ENCODE peak calls at places on chromosomes 1 and 21, in eight cellular contexts. U is stimulated activated CD4-positive, alpha-beta T cell treated with anti-CD3 and anti-CD28 coated beads, Interleukin-15, amount 100 ng/mL, for 1 hour; I is activated effector memory CD4-positive, alpha-beta T cell treated with Interleukin-2 at 50 U/mL for 16 hours; B is GM04504; X is frontal cortex; L is Daoy; E is NCI-H1694 treated with DMSO at 0.1 percent for 48 hours; G is astrocyte of the spinal cord. Z is an unnamed sample.

GRCh38 chr21:37463083-37463780 is 96.7 kb downstream of the DYRK1A start:
- DNase-seq in G (peak; percentile 71), I (no peak), B (no peak), E (peak; percentile 57), U (no peak), X (no peak), L (peak; percentile 28), Z (no peak)

GRCh38 chr1:24308365-24309015 is 10.7 kb upstream of the GRHL3 start:
- DNase-seq in I (no peak), X (no peak), B (no peak), G (peak; percentile 32), L (peak; percentile 58), U (no peak), E (no peak), Z (no peak)

GRCh38 chr1:157969693-157970485 is 23.6 kb upstream of the KIRREL1 start:
- DNase-seq in U (no peak), L (peak; percentile 88), B (peak; percentile 74), X (no peak), E (peak; percentile 49), I (no peak), G (peak; percentile 89), Z (peak; percentile 39)

GRCh38 chr1:82246050-82246449 is 445.3 kb downstream of the ADGRL2 start:
- DNase-seq in U (no peak), L (no peak), G (no peak), I (no peak), E (no peak), B (no peak), X (no peak), Z (no peak)

GRCh38 chr1:67793562-67793961 is 39.7 kb downstream of the GNG12 start:
- DNase-seq in X (no peak), E (no peak), U (no peak), G (peak; percentile 73), L (peak; percentile 23), I (no peak), B (no peak), Z (no peak)

GRCh38 chr1:96721053-96721381 is 567 bp upstream of the PTBP2 start:
- DNase-seq in L (no peak), X (no peak), G (no peak), E (no peak), U (no peak), B (no peak), I (no peak), Z (no peak)

GRCh38 chr1:92792340-92792782 is 7.5 kb upstream of the EVI5 start:
- DNase-seq in I (no peak), U (no peak), X (no peak), B (no peak), E (no peak), L (peak; percentile 35), G (no peak), Z (no peak)

GRCh38 chr1:114764689-114765088 is 6.9 kb upstream of the CSDE1 start:
- DNase-seq in B (no peak), L (no peak), X (no peak), U (no peak), E (no peak), G (no peak), I (no peak), Z (no peak)

GRCh38 chr1:209391792-209392191 is 191.7 kb upstream of the CAMK1G start:
- DNase-seq in E (no peak), L (no peak), X (no peak), U (no peak), I (no peak), G (no peak), B (no peak), Z (no peak)